ENCODE peak calls at places on chromosomes 6 and 20, in five cellular contexts. I, E, K, Q and V are unnamed samples.

GRCh38 chr20:433300-433975 is 25.3 kb downstream of the RBCK1 start:
- DNase-seq in I (no peak), E (no peak), K (peak; percentile 29), Q (no peak), V (no peak)

GRCh38 chr6:42423244-42423643 is 28.5 kb downstream of the TRERF1 start:
- DNase-seq in Q (no peak), K (no peak), I (no peak), E (no peak), V (no peak)

GRCh38 chr6:150275489-150275888 is 93.3 kb upstream of the IYD start:
- DNase-seq in I (no peak), K (no peak), Q (no peak), E (no peak), V (no peak)

GRCh38 chr20:6045566-6045965 is 8.3 kb downstream of the LRRN4 start:
- DNase-seq in E (no peak), K (no peak), I (no peak), Q (no peak), V (no peak)

GRCh38 chr20:53613748-53614147 is 20.1 kb upstream of the ZNF217 start:
- DNase-seq in I (no peak), K (no peak), Q (no peak), E (no peak), V (no peak)

GRCh38 chr6:73652637-73653570 is 888 bp downstream of the SLC17A5 start:
- DNase-seq in K (peak; percentile 74), E (peak; percentile 80), Q (peak; percentile 85), I (peak; percentile 72), V (peak; percentile 64)

GRCh38 chr20:51128198-51128597 is 105.3 kb upstream of the KCNG1 start:
- DNase-seq in I (no peak), Q (no peak), K (no peak), E (no peak), V (no peak)

GRCh38 chr20:62642666-62643520 is 590 bp downstream of the SLCO4A1 start:
- DNase-seq in K (no peak), I (peak; percentile 64), Q (peak; percentile 61), E (no peak), V (no peak)

GRCh38 chr6:150413768-150414167 is 45.0 kb downstream of the IYD start:
- DNase-seq in K (no peak), E (no peak), I (no peak), Q (no peak), V (no peak)

GRCh38 chr6:3208096-3208774 is 19.2 kb downstream of the TUBB2B start:
- DNase-seq in I (no peak), Q (peak; percentile 17), K (peak; percentile 90), E (no peak), V (no peak)

GRCh38 chr6:116536216-116536621 is 9.3 kb downstream of the TRAPPC3L start:
- DNase-seq in K (no peak), E (peak; percentile 73), I (no peak), Q (peak; percentile 90), V (peak; percentile 33)

GRCh38 chr6:104700371-104701185 is 159.1 kb downstream of the HACE1 start:
- DNase-seq in K (no peak), E (no peak), I (no peak), Q (peak; percentile 31), V (no peak)

DNA sequence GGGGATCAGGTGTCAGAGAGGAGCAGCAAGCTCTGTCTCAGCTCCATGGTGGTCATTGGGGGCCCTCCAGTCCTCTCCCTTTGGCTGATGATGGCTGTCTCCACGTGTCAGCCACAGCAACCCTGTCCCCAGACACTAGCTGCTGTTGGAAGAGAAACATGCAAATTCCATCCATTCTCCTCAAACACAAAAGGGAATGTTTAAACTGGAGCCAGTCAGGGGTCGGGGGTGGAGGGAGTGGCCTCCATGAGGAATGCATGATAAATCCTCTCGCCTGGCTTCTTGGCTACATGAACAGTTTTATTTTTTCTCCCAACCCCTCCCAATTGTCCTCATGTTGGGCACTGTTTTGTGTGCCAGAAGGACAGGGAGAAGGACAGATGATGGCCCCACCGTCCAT is 86.4 kb downstream of the EDN3 start:
- DNase-seq in Q (peak; percentile 41), I (no peak), E (no peak), K (no peak), V (no peak)
- H3K27ac ChIP-seq in Q (no peak overlapping the region), I (no peak overlapping the region), E (no peak overlapping the region), K (no peak overlapping the region), V (no peak overlapping the region)

GRCh38 chr6:131015630-131016263 is 47.3 kb downstream of the EPB41L2 start:
- DNase-seq in Q (no peak), K (no peak), I (no peak), E (no peak), V (no peak)
- TF ChIP-seq POLR2AphosphoS5 in Q (no peak), K (no peak), I (no peak), E (no peak), V (no peak)

DNA sequence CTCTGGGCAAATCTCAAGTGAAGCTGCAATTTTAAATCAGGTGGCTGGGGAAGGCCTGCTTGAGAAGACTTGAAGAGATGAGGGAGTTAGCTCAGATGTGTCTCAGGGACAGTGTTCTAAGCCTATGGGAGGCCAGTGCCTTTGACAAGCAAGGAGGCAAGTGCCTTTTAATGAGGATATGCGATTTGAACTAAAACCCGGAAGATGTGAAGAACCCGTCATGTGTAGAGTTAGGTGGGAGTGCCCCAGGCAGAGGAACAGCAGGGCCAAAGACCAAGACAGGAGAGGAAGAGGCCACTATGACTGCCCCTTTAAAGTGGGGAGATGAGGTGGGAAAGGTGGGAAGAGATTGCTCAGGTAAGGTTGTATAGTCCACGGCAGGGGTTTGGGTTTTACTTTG is 71.9 kb downstream of the SLX4IP start:
- DNase-seq in K (no peak), Q (no peak), I (no peak), E (no peak), V (no peak)
- H3K4me1 ChIP-seq in K (peaks cover 87% of the 10 kb centered on the region), Q (peaks cover 14% of the 10 kb centered on the region), I (peaks cover 50% of the 10 kb centered on the region), E (peaks cover 30% of the 10 kb centered on the region), V (peaks cover 34% of the 10 kb centered on the region)

DNA sequence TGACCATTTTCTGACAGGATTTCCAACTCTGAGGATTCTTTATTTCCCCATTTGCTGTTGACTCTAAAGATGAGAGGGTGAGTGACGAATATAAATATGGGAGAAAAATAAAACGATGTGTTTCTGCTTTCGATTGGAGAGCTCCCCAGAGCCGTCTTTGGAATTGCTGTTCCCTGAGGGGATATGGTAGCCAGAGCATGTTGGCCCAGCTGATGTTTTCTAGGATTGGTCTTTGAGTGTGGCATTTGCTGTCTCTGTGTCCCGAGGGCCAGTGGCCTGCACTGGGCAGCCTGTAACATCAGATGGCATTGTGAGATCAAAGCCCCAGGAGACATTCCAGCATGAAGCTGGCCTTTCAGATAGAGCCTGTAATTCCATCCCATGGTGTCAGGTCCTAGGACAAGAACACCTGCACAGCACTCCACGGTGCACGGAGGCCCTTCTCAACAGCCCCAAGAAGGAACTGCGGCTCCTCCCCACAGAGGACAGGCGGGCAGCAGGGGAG is 26.7 kb downstream of the PKIG start:
- DNase-seq in Q (no peak), I (no peak), E (peak; percentile 28), K (no peak), V (no peak)
- H3K27ac ChIP-seq in Q (no peak overlapping the region), I (peak overlapping the region; percentile 82), E (peak overlapping the region; percentile 57), K (peak overlapping the region; percentile 53), V (peak overlapping the region; percentile 70)

DNA sequence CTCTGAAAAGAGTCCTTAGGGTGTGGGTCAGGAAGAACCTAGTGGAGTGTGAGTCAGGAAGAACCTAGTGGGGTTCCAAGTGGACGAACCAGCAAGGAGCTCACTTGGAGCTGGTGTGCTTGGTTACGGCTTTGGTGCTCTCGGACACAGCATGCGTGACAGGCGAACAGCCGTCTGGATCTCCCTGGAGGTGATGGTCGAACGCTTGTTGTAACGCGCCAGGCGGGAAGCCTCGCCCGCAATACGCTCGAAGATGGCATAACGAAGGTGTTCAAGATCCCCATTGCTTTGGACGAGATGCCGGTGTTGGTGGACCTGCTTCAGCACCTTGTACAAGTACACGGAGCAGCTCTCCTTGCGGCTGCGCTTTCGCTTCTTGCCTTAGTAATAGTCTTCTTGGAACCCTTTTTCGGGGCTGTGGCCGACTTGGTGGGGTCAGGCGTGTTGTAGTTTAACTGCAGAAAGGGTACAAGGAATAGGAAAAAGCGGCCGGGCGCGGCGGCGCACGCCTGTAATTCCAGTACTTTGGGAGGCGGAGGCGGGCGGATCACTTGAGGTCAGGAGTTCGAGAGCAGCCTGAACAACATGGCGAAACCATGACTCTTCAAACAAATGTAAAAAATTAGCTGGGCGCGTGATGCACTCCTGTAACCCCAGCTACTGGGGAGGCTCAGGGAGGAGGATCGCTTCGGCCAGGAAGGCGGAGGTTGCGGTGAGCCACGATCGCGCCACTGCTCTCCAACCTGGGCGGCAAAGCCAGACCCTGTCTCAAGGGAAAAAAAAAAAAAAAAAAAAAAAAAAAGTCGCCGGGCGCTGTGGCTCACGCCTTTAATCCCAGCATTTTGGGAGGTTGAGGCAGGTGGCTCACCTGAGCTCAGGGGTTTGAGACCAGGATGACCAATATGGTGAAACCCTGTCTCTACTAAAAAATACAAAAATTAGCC is 48.0 kb downstream of the OR2B2 start:
- DNase-seq in K (peak; percentile 65), I (peak; percentile 17), Q (no peak), E (no peak), V (no peak)
- TF ChIP-seq POLR2AphosphoS5 in K (no peak), I (no peak), Q (no peak), E (no peak), V (no peak)

GRCh38 chr6:32844839-32845372 is 1.1 kb upstream of the PSMB8 start:
- DNase-seq in E (no peak), Q (no peak), I (no peak), K (no peak), V (no peak)

GRCh38 chr6:32845381-32845884 is 1.6 kb upstream of the PSMB8 start:
- DNase-seq in I (peak; percentile 45), Q (no peak), E (no peak), K (no peak), V (no peak)

GRCh38 chr6:32847004-32847403 is 3.2 kb upstream of the PSMB8 start:
- DNase-seq in K (no peak), I (no peak), Q (no peak), E (no peak), V (no peak)

GRCh38 chr6:32849126-32849525 is 4.4 kb downstream of the TAP1 start:
- DNase-seq in I (no peak), E (no peak), K (no peak), Q (no peak), V (no peak)

DNA sequence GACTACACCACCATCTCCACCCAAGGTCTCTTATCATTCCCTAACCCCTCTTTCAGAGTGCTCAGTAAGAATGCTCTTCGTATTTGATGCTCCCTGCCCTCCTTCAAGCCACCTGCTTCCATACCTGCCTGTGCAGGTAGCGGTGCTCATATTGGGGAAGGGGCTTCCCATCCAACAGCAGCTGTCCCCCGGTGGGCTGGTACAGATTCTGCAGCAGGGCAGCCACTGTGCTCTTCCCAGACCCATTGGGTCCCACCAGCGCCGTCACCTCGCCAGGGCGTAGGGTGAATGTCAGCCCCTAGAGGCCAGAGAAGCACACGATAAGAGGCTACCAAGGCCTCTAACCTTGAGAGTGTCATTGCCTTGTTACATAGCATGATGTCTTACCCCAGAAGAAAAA is 3.9 kb upstream of the PSMB8 start:
- DNase-seq in Q (no peak), I (no peak), K (no peak), E (no peak), V (no peak)
- H3K4me1 ChIP-seq in Q (peaks cover 12% of the 10 kb centered on the region), I (peaks cover 34% of the 10 kb centered on the region), K (peaks cover 42% of the 10 kb centered on the region), E (peaks cover 21% of the 10 kb centered on the region), V (peaks cover 10% of the 10 kb centered on the region)